ENCODE peak calls at places on chromosomes 6 and 20, in ten cellular contexts. G, C, E, S, F, P, L, W, X and Q are unnamed samples.

GRCh38 chr20:20273281-20273680 is 94.6 kb upstream of the INSM1 start:
- DNase-seq in G (no peak), C (no peak), E (no peak), S (no peak), F (no peak), P (no peak), L (no peak), W (no peak), X (no peak), Q (no peak)

GRCh38 chr6:150891886-150892485 is 26.5 kb downstream of the MTHFD1L start:
- DNase-seq in G (peak; percentile 57), C (peak; percentile 79), E (no peak), S (peak; percentile 45), F (peak; percentile 68), P (peak; percentile 74), L (peak; percentile 79), W (peak; percentile 89), X (peak; percentile 87), Q (peak; percentile 38)

GRCh38 chr6:47749726-47750125 is 32.1 kb upstream of the OPN5 start:
- DNase-seq in G (no peak), C (no peak), E (no peak), S (no peak), F (no peak), P (no peak), L (no peak), W (no peak), X (no peak), Q (no peak)

GRCh38 chr6:49933526-49933925 is 30.4 kb downstream of the DEFB114 start:
- DNase-seq in G (no peak), C (no peak), E (no peak), S (no peak), F (no peak), P (no peak), L (no peak), W (no peak), X (no peak), Q (no peak)

GRCh38 chr6:37456816-37457560 is 24.0 kb downstream of the CMTR1 start:
- DNase-seq in G (no peak), C (no peak), E (no peak), S (peak; percentile 38), F (no peak), P (no peak), L (no peak), W (peak; percentile 93), X (peak; percentile 86), Q (no peak)

GRCh38 chr6:5379647-5380242 is 118.4 kb downstream of the FARS2 start:
- DNase-seq in G (no peak), C (no peak), E (peak; percentile 8), S (no peak), F (peak; percentile 46), P (no peak), L (peak; percentile 78), W (peak; percentile 58), X (peak; percentile 60), Q (no peak)

GRCh38 chr20:1320016-1320415 is 8.9 kb downstream of the SDCBP2 start:
- DNase-seq in G (no peak), C (no peak), E (no peak), S (no peak), F (no peak), P (no peak), L (no peak), W (no peak), X (no peak), Q (no peak)

GRCh38 chr6:159533568-159533967 is 159.5 kb downstream of the SOD2 start:
- DNase-seq in G (no peak), C (no peak), E (no peak), S (no peak), F (no peak), P (no peak), L (no peak), W (no peak), X (no peak), Q (no peak)

GRCh38 chr6:167139761-167140160 is 16.9 kb downstream of the CCR6 start:
- DNase-seq in G (no peak), C (no peak), E (no peak), S (no peak), F (peak; percentile 35), P (no peak), L (no peak), W (no peak), X (no peak), Q (no peak)

DNA sequence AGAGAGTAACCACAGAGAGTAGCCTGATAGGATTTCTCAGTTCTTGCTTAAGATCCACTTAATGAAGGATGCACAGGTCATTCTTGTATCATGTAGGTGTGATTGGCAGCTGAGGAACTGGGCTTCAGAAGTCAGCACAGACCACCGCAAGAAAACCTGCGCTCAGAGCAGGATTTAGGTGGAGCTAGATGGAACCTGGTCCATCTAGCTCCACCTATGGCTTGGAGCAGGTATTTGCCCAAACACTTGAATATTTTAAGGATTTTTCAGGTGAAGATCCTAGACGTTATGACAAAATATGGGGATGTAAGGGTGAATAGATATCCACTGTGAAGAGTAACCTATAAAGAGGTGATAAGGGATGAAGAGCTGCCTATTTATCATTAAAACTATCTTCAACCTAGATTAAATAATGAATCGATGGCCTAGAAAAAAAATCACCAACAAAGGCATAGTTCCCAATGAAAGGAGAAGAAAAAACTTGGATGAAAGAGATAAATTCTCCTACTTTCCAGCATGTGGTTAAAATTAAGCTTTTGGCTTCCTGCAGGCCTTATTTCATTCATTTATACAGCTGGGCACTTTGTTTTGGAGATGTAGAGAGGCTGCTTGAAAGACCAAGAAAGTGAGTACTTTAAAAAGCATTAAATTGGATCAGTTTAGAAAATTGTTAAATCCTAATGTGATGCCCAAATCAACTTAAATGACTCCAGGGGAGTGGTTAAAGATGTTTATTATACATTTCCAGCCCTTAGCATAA is 778.4 kb upstream of the GJE1 start:
- DNase-seq in G (no peak), C (no peak), E (no peak), S (no peak), F (peak; percentile 5), P (no peak), L (no peak), W (no peak), X (no peak), Q (no peak)
- TF ChIP-seq CTCF in G (peak; percentile 21), C (no peak), E (no peak), S (no peak), F (peak; percentile 44), P (no peak), L (no peak), W (no peak), X (no peak), Q (no peak)

DNA sequence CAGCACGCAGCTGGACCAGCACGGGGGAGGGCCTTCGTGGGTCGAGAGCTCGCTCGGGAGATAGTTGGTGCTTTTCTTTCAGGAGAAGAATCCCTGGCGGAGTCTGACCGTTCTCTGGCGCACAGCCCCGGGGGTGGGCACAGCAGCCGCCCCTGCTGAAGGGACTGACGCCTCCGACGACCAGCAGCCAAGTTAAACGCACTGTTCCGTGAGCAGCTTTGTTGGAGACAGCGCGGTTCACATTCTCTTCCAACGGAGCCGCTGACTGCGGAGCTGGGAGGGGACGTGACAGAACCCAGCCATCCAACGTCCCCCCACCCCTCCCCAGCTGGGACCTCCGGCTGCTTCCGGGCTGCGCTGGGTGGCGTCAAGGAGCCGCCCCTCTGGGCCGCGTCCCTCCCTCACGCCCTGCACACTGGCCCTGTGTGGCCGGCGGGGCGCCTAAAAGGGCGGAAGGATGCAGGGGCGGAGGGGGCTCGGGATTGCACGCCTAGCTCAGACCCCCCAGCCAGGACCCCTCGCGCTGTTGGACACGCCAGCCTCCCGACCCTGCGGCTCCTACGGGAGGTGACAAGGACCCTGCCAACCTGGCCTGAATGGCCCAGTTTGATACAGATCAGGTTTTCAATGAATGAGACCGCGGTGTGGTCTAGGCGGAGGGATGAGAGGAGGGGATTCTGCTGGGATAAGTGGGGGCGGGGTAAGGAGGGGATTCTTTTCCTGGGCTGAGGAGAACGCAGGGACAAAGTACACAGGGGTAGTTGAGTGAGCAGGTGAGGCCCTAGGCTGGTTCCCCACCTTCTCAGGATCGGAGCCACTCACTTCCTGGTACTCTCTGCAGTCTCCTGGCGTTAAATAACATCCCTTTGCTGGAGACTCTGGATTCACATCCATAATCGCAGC is 36.4 kb upstream of the KHDC1 start:
- DNase-seq in G (no peak), C (no peak), E (no peak), S (no peak), F (no peak), P (no peak), L (no peak), W (no peak), X (peak; percentile 12), Q (no peak)
- H3K4me3 ChIP-seq in G (no peak overlapping the region), C (peak overlapping the region; percentile 24), E (no peak overlapping the region), S (peak overlapping the region; percentile 15), F (no peak overlapping the region), P (peak overlapping the region; percentile 50), L (no peak overlapping the region), W (peak overlapping the region; percentile 39), X (peak overlapping the region; percentile 48), Q (peak overlapping the region; percentile 7)

DNA sequence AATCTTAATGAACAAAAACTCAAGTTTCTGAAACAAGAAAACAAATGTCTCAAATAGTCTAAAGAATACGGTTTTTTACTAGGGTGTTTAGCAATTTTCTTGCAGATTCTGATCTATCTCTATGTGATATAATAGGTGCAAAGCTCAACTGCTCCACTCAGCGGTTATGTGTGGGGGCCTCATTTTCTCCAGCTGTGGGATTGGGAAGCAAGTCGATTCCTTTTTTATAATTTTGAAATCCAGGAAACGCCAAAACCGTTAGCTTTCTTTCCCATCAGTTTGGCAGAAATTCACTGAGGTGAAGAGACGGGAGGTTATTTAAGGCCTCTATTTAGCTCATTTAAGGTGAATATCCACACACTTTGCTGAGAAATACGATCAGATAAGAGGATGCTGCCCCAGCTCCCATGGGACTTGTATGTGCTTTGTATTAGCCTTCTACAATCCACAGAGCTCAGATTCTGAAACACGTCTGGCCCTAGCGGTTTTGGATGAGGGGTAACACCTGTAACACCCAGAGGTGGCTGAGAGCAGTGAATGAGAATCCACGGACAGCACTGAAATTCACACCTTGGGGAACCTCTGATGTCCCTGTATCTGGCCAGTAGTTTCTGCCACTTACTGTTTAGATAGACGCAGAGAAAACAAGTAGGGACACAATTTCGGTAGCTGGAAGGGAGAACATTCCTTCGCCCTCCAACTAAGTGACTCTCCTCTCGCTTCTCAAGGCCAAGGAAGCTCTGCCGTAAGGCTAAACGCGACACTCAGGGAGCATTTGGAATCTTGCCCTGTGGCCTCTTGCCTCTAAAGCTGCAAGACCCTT is 6.6 kb upstream of the BCAS4 start:
- DNase-seq in G (peak; percentile 62), C (no peak), E (no peak), S (no peak), F (peak; percentile 49), P (peak; percentile 40), L (no peak), W (peak; percentile 84), X (peak; percentile 85), Q (no peak)
- TF ChIP-seq CTCF in G (peak; percentile 81), C (peak; percentile 22), E (no peak), S (peak; percentile 41), F (peak; percentile 75), P (no peak), L (no peak), W (peak; percentile 57), X (peak; percentile 51), Q (peak; percentile 70)

GRCh38 chr6:85496856-85497255 is 47.0 kb downstream of the NT5E start:
- DNase-seq in G (no peak), C (no peak), E (no peak), S (no peak), F (no peak), P (no peak), L (no peak), W (no peak), X (no peak), Q (no peak)
- H3K4me3 ChIP-seq in G (no peak overlapping the region), C (no peak overlapping the region), E (no peak overlapping the region), S (no peak overlapping the region), F (no peak overlapping the region), P (no peak overlapping the region), L (no peak overlapping the region), W (no peak overlapping the region), X (no peak overlapping the region), Q (no peak overlapping the region)

GRCh38 chr6:8530775-8531435 is 95.6 kb upstream of the SLC35B3 start:
- DNase-seq in G (peak; percentile 37), C (no peak), E (no peak), S (no peak), F (no peak), P (no peak), L (no peak), W (no peak), X (peak; percentile 1), Q (peak; percentile 5)
- TF ChIP-seq CTCF in G (peak; percentile 35), C (no peak), E (no peak), S (no peak), F (no peak), P (no peak), L (no peak), W (no peak), X (no peak), Q (peak; percentile 37)